ENCODE peak calls at places on chromosomes 11 and 22, in seven cellular contexts. X, L, H, A, Y, R and K are unnamed samples.

GRCh38 chr22:42500164-42500835 is 19.3 kb downstream of the RRP7A start:
- DNase-seq in Y (no peak), H (peak; percentile 82), X (peak; percentile 24), L (peak; percentile 50), R (peak; percentile 41), A (no peak), K (peak; percentile 81)

GRCh38 chr11:61814242-61814957 is 2.4 kb downstream of the FADS1 start:
- DNase-seq in X (peak; percentile 66), L (no peak), R (no peak), Y (no peak), A (peak; percentile 41), H (peak; percentile 76), K (no peak)

GRCh38 chr11:31809543-31809856 is 1.6 kb downstream of the PAX6 start:
- DNase-seq in H (no peak), L (no peak), Y (no peak), A (no peak), X (no peak), R (no peak), K (no peak)

GRCh38 chr11:70628176-70628860 is 230.0 kb downstream of the CTTN start:
- DNase-seq in A (no peak), H (no peak), Y (no peak), L (no peak), R (no peak), X (no peak), K (no peak)

GRCh38 chr11:81804858-81805257 is 928.8 kb downstream of the FAM181B start:
- DNase-seq in R (no peak), A (no peak), X (no peak), L (no peak), H (no peak), Y (no peak), K (no peak)

GRCh38 chr11:70126494-70126893 is 48.4 kb downstream of the ANO1 start:
- DNase-seq in L (no peak), A (no peak), R (no peak), Y (no peak), H (no peak), X (no peak), K (no peak)

GRCh38 chr11:6633422-6634408 is 14.5 kb upstream of the TPP1 start:
- DNase-seq in A (no peak), L (no peak), R (no peak), H (peak; percentile 53), X (no peak), Y (no peak), K (no peak)

GRCh38 chr11:32960553-32961164 is 55.0 kb upstream of the DEPDC7 start:
- DNase-seq in A (peak; percentile 52), L (peak; percentile 80), H (no peak), X (no peak), R (no peak), Y (peak; percentile 12), K (peak; percentile 72)

GRCh38 chr11:68663482-68664010 is 20.8 kb upstream of the GAL start:
- DNase-seq in A (no peak), L (no peak), X (no peak), R (no peak), Y (no peak), H (peak; percentile 55), K (no peak)

GRCh38 chr11:117281159-117281558 is 10.0 kb upstream of the BACE1-AS start:
- DNase-seq in X (no peak), Y (peak; percentile 91), R (no peak), A (no peak), H (no peak), L (peak; percentile 99), K (peak; percentile 96)

GRCh38 chr11:27599217-27599616 is 92.6 kb upstream of the LIN7C start:
- DNase-seq in H (no peak), Y (no peak), A (no peak), R (no peak), X (no peak), L (no peak), K (no peak)

GRCh38 chr11:32162906-32163305 is 72.0 kb downstream of the RCN1 start:
- DNase-seq in X (no peak), L (no peak), R (no peak), Y (no peak), H (no peak), A (no peak), K (no peak)

GRCh38 chr11:77113382-77114088 is 10.9 kb downstream of the OMP start:
- DNase-seq in Y (no peak), X (peak; percentile 40), A (no peak), H (no peak), R (no peak), L (peak; percentile 52), K (peak; percentile 33)

GRCh38 chr11:128247235-128247594 is 340.1 kb downstream of the ETS1 start:
- DNase-seq in L (peak; percentile 28), Y (no peak), X (no peak), H (no peak), R (no peak), A (no peak), K (no peak)

GRCh38 chr11:58061813-58062212 is 31.1 kb downstream of the OR6Q1 start:
- DNase-seq in R (no peak), L (peak; percentile 84), Y (no peak), X (no peak), A (no peak), H (no peak), K (no peak)

GRCh38 chr22:41488076-41488475 is 19.2 kb downstream of the ACO2 start:
- DNase-seq in X (no peak), L (no peak), Y (no peak), A (no peak), H (no peak), R (no peak), K (no peak)

GRCh38 chr22:37379085-37379484 is 48.2 kb downstream of the ELFN2 start:
- DNase-seq in A (no peak), L (no peak), H (no peak), X (no peak), Y (no peak), R (no peak), K (no peak)

GRCh38 chr11:39435641-39436040 is 2023.8 kb downstream of the LRRC4C start:
- DNase-seq in Y (no peak), L (no peak), A (no peak), R (no peak), H (no peak), X (no peak), K (no peak)

GRCh38 chr11:74826901-74827300 is 78.3 kb downstream of the RNF169 start:
- DNase-seq in A (no peak), L (no peak), H (no peak), R (no peak), X (peak; percentile 28), Y (no peak), K (no peak)

GRCh38 chr11:111918390-111919256 is at the start of gene C11orf52:
- DNase-seq in X (no peak), Y (no peak), A (peak; percentile 89), H (no peak), L (no peak), R (no peak), K (peak; percentile 47)

GRCh38 chr11:68396526-68396925 is 64.0 kb upstream of the PPP6R3 start:
- DNase-seq in Y (no peak), R (no peak), X (no peak), A (no peak), H (no peak), L (no peak), K (no peak)

GRCh38 chr11:64867748-64868462 is 10.5 kb downstream of the EHD1 start:
- DNase-seq in X (no peak), L (no peak), R (no peak), Y (no peak), H (no peak), A (no peak), K (no peak)

GRCh38 chr11:119318240-119319135 is 1.6 kb upstream of the MCAM start:
- DNase-seq in Y (no peak), A (peak; percentile 52), R (no peak), X (no peak), H (peak; percentile 85), L (peak; percentile 21), K (peak; percentile 58)

GRCh38 chr11:129223701-129224149 is 31.6 kb upstream of the ARHGAP32 start:
- DNase-seq in A (no peak), Y (no peak), L (peak; percentile 92), X (no peak), H (no peak), R (no peak), K (peak; percentile 79)

GRCh38 chr11:101817536-101817935 is 97.3 kb upstream of the CEP126 start:
- DNase-seq in Y (no peak), H (no peak), A (no peak), L (no peak), R (no peak), X (no peak), K (peak; percentile 52)

GRCh38 chr11:118180300-118180703 is 3.9 kb upstream of the SCN2B start:
- DNase-seq in Y (no peak), H (peak; percentile 61), L (peak; percentile 18), R (no peak), A (peak; percentile 59), X (peak; percentile 72), K (no peak)

GRCh38 chr22:17492247-17492646 is 71.1 kb upstream of the SLC25A18 start:
- DNase-seq in Y (no peak), A (no peak), H (no peak), L (no peak), R (no peak), X (no peak), K (no peak)

GRCh38 chr22:17486719-17487118 is 76.6 kb upstream of the SLC25A18 start:
- DNase-seq in A (no peak), R (no peak), L (no peak), X (no peak), Y (no peak), H (no peak), K (no peak)

GRCh38 chr22:17489101-17489500 is 74.2 kb upstream of the SLC25A18 start:
- DNase-seq in H (no peak), R (no peak), Y (no peak), L (no peak), A (no peak), X (no peak), K (no peak)

GRCh38 chr22:17493384-17493981 is 69.8 kb upstream of the SLC25A18 start:
- DNase-seq in L (no peak), Y (no peak), A (no peak), H (no peak), X (no peak), R (no peak), K (no peak)

GRCh38 chr22:17491090-17491489 is 72.2 kb upstream of the SLC25A18 start:
- DNase-seq in Y (no peak), X (no peak), L (no peak), A (no peak), H (no peak), R (no peak), K (no peak)
- H3K4me3 ChIP-seq in Y (no peak overlapping the region), X (no peak overlapping the region), L (no peak overlapping the region), A (no peak overlapping the region), H (no peak overlapping the region), R (no peak overlapping the region), K (no peak overlapping the region)

GRCh38 chr11:62921201-62921572 is at the start of gene CHRM1:
- DNase-seq in L (no peak), Y (no peak), R (no peak), X (no peak), H (no peak), A (no peak), K (no peak)
- H3K4me3 ChIP-seq in L (no peak within 1 kb of the TSS), Y (no peak within 1 kb of the TSS), R (peak within 1 kb of the TSS; percentile 16), X (no peak within 1 kb of the TSS), H (peak within 1 kb of the TSS; percentile 31), A (no peak within 1 kb of the TSS), K (no peak within 1 kb of the TSS)

GRCh38 chr11:59552844-59553243 is 41.5 kb downstream of the OR4D9 start:
- DNase-seq in A (no peak), R (no peak), X (no peak), Y (no peak), H (no peak), L (no peak), K (no peak)
- H3K4me3 ChIP-seq in A (peak overlapping the region; percentile 26), R (no peak overlapping the region), X (no peak overlapping the region), Y (peak overlapping the region; percentile 52), H (no peak overlapping the region), L (no peak overlapping the region), K (no peak overlapping the region)

GRCh38 chr11:2477254-2477653 is 32.4 kb downstream of the KCNQ1 start:
- DNase-seq in R (no peak), L (no peak), H (no peak), X (no peak), Y (no peak), A (no peak), K (no peak)
- H3K4me3 ChIP-seq in R (no peak overlapping the region), L (no peak overlapping the region), H (no peak overlapping the region), X (no peak overlapping the region), Y (no peak overlapping the region), A (no peak overlapping the region), K (no peak overlapping the region)